ENCODE peak calls at places on chromosomes 6 and 20, in eight cellular contexts. Y is naive thymus-derived CD4-positive, alpha-beta T cell; N is CD8-positive, alpha-beta T cell; T is left ventricle myocardium inferior; I is psoas muscle; E is dorsolateral prefrontal cortex; B is lower lobe of right lung; Q is HCT116. P is an unnamed sample.

GRCh38 chr6:8652710-8653109 is 217.4 kb upstream of the SLC35B3 start:
- DNase-seq in Y (no peak), N (no peak), B (no peak), I (no peak), E (no peak), Q (no peak), T (no peak), P (no peak)

GRCh38 chr6:48199502-48199901 is 88.5 kb upstream of the PTCHD4 start:
- DNase-seq in N (no peak), Y (no peak), T (no peak), E (no peak), I (no peak), Q (no peak), B (no peak), P (no peak)

GRCh38 chr6:161128680-161129196 is 137.2 kb downstream of the MAP3K4 start:
- DNase-seq in N (no peak), Y (no peak), T (no peak), Q (peak), B (no peak), E (no peak), I (no peak), P (no peak)

GRCh38 chr6:138988469-138988834 is 399 bp upstream of the REPS1 start:
- DNase-seq in N (no peak), T (no peak), E (no peak), I (no peak), B (no peak), Q (no peak), Y (no peak), P (no peak)

GRCh38 chr20:62507323-62507722 is 31.5 kb upstream of the GATA5 start:
- DNase-seq in N (no peak), B (no peak), Y (no peak), Q (no peak), T (no peak), I (no peak), E (no peak), P (no peak)

GRCh38 chr20:57391439-57392129 is 388 bp downstream of the RBM38 start:
- DNase-seq in E (peak), Q (no peak), I (peak), T (no peak), B (peak), N (no peak), Y (peak), P (no peak)

GRCh38 chr6:165586706-165587105 is 76.3 kb downstream of the PDE10A start:
- DNase-seq in B (no peak), T (no peak), N (no peak), E (no peak), I (no peak), Q (no peak), Y (no peak), P (no peak)

GRCh38 chr20:48786916-48787676 is 40.7 kb downstream of the PREX1 start:
- DNase-seq in I (no peak), B (no peak), Q (no peak), T (no peak), E (no peak), N (no peak), Y (no peak), P (no peak)

GRCh38 chr6:119179842-119180241 is 101.4 kb upstream of the FAM184A start:
- DNase-seq in N (no peak), I (no peak), Y (no peak), T (no peak), B (no peak), Q (no peak), E (no peak), P (no peak)

GRCh38 chr6:97069363-97069762 is 144.8 kb downstream of the KLHL32 start:
- DNase-seq in T (no peak), N (no peak), I (no peak), Y (no peak), B (no peak), Q (no peak), E (no peak), P (no peak)

GRCh38 chr20:48627737-48628128 is 200.1 kb downstream of the PREX1 start:
- DNase-seq in T (peak), Y (no peak), N (no peak), Q (no peak), I (no peak), B (peak), E (no peak), P (no peak)

GRCh38 chr20:45223136-45223535 is 2.0 kb downstream of the SEMG2 start:
- DNase-seq in Y (no peak), Q (no peak), B (no peak), N (no peak), E (no peak), I (no peak), T (no peak), P (no peak)

DNA sequence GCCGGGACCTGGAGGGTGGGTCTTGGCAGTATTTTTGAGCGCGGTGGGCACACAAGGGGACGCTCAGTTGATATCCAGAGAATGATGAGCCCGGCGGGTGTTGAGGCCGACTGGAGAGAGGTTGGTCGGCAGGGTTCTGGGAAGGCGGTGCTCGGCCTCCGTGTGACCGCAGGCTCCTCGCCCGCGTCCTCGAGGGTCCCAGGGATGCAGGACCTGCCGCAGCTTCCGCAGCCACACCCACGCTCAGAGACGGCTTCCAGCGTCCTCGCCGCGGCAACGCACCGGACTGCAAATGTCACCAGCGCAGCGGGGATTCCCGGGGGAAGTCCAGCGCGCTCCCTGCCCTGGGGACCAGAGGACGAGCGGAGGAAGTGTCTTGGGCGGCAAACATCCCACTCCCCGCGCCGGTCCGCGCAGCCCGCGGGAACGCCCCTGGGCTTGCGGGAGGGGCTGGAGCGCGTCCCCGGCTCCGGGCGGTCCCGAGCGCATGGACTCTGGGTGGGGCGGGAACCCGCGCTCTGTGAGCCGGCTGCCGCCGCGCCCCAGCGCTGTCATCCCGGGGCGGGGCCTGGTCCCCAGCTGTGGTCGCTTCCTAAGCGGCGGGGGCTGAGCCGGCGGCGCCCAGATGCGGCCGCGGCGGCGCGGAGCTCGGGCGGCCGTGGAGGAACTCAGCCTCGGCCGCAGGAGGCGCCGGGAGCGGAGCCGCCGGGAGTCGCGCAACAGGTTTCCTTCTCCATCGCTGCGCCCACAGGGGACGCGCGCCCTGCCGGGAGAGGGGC is at the start of gene STX11:
- DNase-seq in N (peak), B (peak), I (peak), T (peak), Q (no peak), E (peak), Y (peak), P (peak)
- H3K27ac ChIP-seq in N (peak), B (peak), I (peak), T (peak), Q (no peak), E (peak), Y (peak), P (no peak)

GRCh38 chr6:128507337-128508310 is 12.8 kb downstream of the PTPRK start:
- DNase-seq in I (no peak), Q (no peak), E (no peak), B (no peak), Y (no peak), T (no peak), N (no peak), P (no peak)

GRCh38 chr6:128508588-128509296 is 11.7 kb downstream of the PTPRK start:
- DNase-seq in E (no peak), T (no peak), I (no peak), Y (no peak), Q (peak), N (no peak), B (no peak), P (peak)

GRCh38 chr6:128500017-128500416 is 20.4 kb downstream of the PTPRK start:
- DNase-seq in B (no peak), N (no peak), E (no peak), T (no peak), I (no peak), Y (no peak), Q (no peak), P (no peak)

GRCh38 chr6:128505603-128506002 is 14.8 kb downstream of the PTPRK start:
- DNase-seq in Q (no peak), Y (no peak), E (no peak), T (no peak), I (no peak), B (no peak), N (no peak), P (no peak)

DNA sequence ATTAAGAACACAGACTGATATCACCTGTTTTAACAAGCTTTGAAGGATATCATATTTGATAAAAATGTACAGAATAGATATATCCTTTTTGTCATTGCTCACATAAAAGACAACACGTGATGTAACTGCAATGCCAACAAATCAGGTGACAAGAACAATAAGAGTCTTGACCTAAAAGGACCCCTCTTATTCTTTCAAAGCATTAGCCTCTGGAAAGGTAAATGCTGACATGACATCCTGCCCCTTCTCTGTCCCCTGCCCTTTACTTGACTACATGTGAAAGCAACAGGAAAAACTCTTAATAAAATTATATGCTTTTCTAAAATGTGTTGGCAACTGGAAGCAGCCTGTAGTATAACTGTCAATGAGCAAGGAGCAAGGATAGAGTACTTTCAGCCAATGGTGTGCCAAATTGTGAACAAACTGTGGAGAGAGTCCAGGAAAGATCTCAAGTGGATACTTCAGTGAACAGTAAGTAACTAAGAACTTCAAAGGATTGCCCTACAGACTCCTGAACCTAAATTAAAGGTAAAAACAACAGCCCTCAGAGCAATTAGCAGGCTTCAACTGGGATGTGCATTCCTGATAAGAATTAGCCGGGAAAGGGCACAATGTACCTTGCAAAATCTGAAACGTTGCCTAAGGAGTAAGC is 16.3 kb downstream of the PTPRK start:
- DNase-seq in N (no peak), I (no peak), Y (no peak), B (no peak), T (no peak), E (no peak), Q (no peak), P (no peak)
- H3K27ac ChIP-seq in N (no peak), I (no peak), Y (no peak), B (no peak), T (no peak), E (no peak), Q (no peak), P (no peak)

GRCh38 chr20:33401922-33402369 is 627 bp upstream of the CDK5RAP1 start:
- DNase-seq in E (no peak), I (no peak), T (no peak), Y (no peak), B (no peak), N (no peak), Q (no peak), P (no peak)
- H3K27ac ChIP-seq in E (peak), I (peak), T (peak), Y (peak), B (peak), N (peak), Q (peak), P (no peak)

DNA sequence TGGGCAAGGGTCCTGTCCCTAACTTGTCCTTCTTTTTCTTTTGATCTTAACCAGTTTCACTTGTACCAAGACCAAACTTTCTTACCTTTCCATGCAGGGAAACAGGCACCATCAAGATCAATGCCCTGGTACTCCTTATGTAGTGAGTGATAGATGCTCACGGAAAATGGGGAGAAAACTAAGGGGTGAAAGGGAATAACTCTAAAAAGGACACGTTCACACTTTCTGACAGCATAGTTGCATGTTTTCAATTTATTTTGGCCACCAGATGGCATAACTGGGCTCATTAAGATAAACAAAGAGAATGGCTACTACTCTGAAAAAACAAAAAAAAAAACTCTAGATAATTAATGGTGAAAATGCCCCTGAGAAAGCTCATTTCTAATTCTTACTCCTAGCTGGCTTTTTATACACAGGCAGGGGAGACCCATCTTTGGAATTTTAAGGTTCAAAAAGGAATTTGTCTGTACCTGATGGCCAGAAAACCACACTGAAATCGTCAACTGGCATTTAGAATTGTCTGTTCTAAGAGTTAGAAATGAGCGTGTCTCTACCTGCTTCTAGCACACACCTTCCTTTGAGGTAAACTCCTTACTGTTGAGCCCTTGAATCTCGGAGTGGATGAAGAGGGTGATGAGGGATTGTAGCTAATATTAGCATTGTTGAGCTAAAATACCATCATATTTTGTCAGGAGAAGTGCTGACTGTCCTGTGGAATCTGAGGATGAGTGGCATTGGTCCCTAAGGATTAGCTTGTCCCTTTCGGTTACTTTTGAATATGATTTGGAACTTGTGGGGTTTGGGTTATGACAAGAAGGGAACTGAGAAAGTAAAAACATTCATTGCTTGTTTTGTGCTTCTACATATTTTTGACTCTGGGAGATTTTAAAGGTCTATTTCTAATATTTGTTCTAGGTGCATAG is 62.2 kb upstream of the DDR1 start:
- DNase-seq in I (no peak), Y (no peak), Q (no peak), T (no peak), E (no peak), N (no peak), B (no peak), P (no peak)
- H3K27ac ChIP-seq in I (peak), Y (peak), Q (peak), T (peak), E (no peak), N (no peak), B (no peak), P (no peak)

GRCh38 chr6:89353118-89353556 is 615 bp upstream of the UBE2J1 start:
- DNase-seq in Q (no peak), T (peak), I (no peak), B (no peak), N (no peak), Y (peak), E (no peak), P (no peak)

GRCh38 chr6:89351632-89352328 is 742 bp downstream of the UBE2J1 start:
- DNase-seq in T (no peak), I (no peak), Y (peak), N (no peak), Q (no peak), E (no peak), B (no peak), P (no peak)

GRCh38 chr6:89352329-89353117 is at the start of gene UBE2J1:
- DNase-seq in T (peak), N (peak), B (peak), I (peak), E (peak), Y (peak), Q (peak), P (peak)

GRCh38 chr6:89355511-89356185 is 3.1 kb upstream of the UBE2J1 start:
- DNase-seq in N (no peak), B (no peak), Q (no peak), Y (no peak), E (no peak), I (no peak), T (no peak), P (no peak)

DNA sequence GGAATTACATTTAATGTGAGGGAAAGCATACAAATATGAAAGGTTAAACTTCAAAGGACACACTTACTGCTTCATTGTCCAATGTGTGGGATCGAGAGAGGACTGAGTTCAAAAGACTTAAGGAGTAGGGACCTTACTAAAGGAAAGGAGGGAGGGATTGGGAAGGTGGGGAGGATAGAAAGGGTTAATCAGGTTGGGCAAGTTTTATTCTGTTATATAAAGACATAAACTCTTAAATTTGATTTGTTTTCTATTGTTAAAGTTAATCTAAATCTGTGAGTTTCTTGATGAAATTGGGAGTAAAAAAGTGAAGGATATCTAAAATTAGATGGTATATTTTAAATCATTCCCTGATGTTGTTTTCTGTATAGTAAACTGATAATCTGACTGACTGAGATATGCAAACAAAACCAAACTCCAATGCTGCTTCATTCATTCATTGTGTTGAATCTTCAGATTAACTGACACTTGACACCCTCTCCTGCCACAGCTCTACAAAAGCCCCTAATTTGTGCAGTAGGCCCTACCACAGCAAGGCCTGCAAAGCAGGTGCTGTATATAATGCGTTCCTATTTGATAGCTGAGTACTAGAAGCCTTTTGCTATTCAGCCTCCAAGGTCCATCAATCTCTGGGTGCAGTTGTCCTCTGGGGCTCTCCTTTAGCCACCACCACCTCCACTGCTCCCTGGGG is 1.3 kb upstream of the UBE2J1 start:
- DNase-seq in Y (no peak), T (no peak), E (no peak), I (no peak), N (no peak), B (no peak), Q (no peak), P (no peak)
- H3K27ac ChIP-seq in Y (peak), T (peak), E (no peak), I (peak), N (no peak), B (peak), Q (no peak), P (no peak)

GRCh38 chr6:150695652-150696051 is 96.0 kb downstream of the PLEKHG1 start:
- DNase-seq in N (no peak), T (no peak), B (no peak), E (no peak), Y (no peak), I (no peak), Q (no peak), P (no peak)
- H3K27ac ChIP-seq in N (no peak), T (peak), B (no peak), E (no peak), Y (no peak), I (no peak), Q (no peak), P (no peak)

DNA sequence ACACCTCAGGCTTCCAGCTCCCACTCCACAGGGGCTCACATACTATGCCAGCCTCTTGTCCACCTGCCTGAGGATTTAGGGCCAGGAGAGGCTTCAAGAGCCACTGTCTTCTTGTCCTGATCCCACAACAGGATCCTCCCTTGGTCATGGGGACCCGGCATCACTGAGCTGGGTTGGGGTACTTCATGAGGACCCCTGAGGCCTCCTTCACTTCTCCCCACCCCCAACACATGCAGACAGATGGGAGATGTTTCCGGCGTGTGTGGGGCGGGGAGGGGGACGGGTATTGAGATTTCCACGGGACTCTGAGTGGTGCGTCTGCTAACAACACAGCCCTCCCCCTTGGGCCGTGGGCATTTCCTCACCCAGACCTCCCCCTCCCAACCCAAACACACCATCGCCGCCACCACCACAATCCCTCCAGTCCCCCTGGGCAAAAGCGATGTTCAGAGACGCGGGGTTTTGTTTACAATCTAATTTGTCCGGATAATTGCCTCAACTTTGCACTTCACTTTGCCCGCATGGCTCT is 943 bp upstream of the FOXP4 start:
- DNase-seq in E (no peak), N (no peak), Q (no peak), Y (no peak), T (no peak), B (no peak), I (no peak), P (no peak)
- H3K27ac ChIP-seq in E (no peak), N (no peak), Q (peak), Y (no peak), T (no peak), B (no peak), I (no peak), P (no peak)

DNA sequence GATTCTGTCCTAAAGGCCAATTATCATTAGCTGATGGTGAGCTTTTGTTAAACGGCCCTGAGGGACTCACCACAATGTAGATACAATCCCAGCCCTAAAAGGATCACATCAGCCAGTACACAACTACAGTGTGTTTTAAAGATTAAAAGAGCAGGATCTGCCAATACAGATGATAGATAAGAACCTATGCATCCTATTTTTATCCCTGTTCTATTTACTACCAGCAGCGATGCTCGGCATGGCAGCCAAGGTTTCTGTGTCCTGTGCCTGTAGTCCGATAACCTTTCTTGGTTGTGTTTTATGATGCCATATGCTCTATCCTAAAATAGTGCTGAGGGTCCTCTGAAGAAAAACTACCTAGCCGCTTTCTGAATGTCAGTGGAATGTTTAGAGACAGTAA is 289.4 kb downstream of the PHACTR1 start:
- DNase-seq in B (no peak), N (no peak), Y (no peak), E (no peak), Q (no peak), T (peak), I (no peak), P (no peak)
- H3K27ac ChIP-seq in B (no peak), N (no peak), Y (no peak), E (no peak), Q (no peak), T (peak), I (no peak), P (no peak)